ENCODE peak calls at places on chromosomes 1 and 21, in six cellular contexts. One of them, this sample, is unnamed. For H3K27me3, H3K4me1 and H3K36me3, the result is how much of the 10 kb centered on the place peaks cover.

GRCh38 chr1:193237381-193237978 is 51.1 kb upstream of the B3GALT2 start:
- DNase-seq in uterus: no peak
- DNase-seq in adrenal gland: no peak
- DNase-seq in MM.1S: no peak
- DNase-seq in aorta: no peak
- DNase-seq in esophagus squamous epithelium: no peak
- DNase-seq in this sample: no peak

GRCh38 chr1:47223174-47223920 is 8.7 kb downstream of the TAL1 start:
- DNase-seq in uterus: no peak
- DNase-seq in aorta: no peak
- DNase-seq in adrenal gland: no peak
- DNase-seq in esophagus squamous epithelium: no peak
- DNase-seq in MM.1S: no peak
- DNase-seq in this sample: no peak

GRCh38 chr1:198605426-198605825 is 33.4 kb upstream of the PTPRC start:
- DNase-seq in adrenal gland: no peak
- DNase-seq in aorta: no peak
- DNase-seq in MM.1S: no peak
- DNase-seq in esophagus squamous epithelium: no peak
- DNase-seq in uterus: no peak
- DNase-seq in this sample: no peak

GRCh38 chr1:17643861-17644703 is 104.6 kb downstream of the ARHGEF10L start:
- DNase-seq in esophagus squamous epithelium: no peak
- DNase-seq in MM.1S: no peak
- DNase-seq in adrenal gland: no peak
- DNase-seq in uterus: no peak
- DNase-seq in aorta: no peak
- DNase-seq in this sample: no peak

GRCh38 chr1:104856518-104856917 is 1106.8 kb downstream of the AMY1C start:
- DNase-seq in esophagus squamous epithelium: no peak
- DNase-seq in uterus: no peak
- DNase-seq in aorta: no peak
- DNase-seq in adrenal gland: no peak
- DNase-seq in MM.1S: no peak
- DNase-seq in this sample: no peak

GRCh38 chr21:43882952-43883492 is 18.0 kb downstream of the AGPAT3 start:
- DNase-seq in esophagus squamous epithelium: no peak
- DNase-seq in uterus: no peak
- DNase-seq in MM.1S: no peak
- DNase-seq in aorta: no peak
- DNase-seq in adrenal gland: no peak
- DNase-seq in this sample: no peak

GRCh38 chr21:42172596-42173483 is 46.1 kb upstream of the ABCG1 start:
- DNase-seq in adrenal gland: peak
- DNase-seq in esophagus squamous epithelium: no peak
- DNase-seq in MM.1S: no peak
- DNase-seq in uterus: no peak
- DNase-seq in aorta: no peak
- DNase-seq in this sample: no peak

GRCh38 chr1:230176871-230177411 is 109.9 kb downstream of the GALNT2 start:
- DNase-seq in uterus: peak
- DNase-seq in MM.1S: no peak
- DNase-seq in aorta: peak
- DNase-seq in esophagus squamous epithelium: no peak
- DNase-seq in adrenal gland: peak
- DNase-seq in this sample: no peak

GRCh38 chr1:15189692-15190321 is 36.3 kb downstream of the TMEM51 start:
- DNase-seq in MM.1S: no peak
- DNase-seq in adrenal gland: no peak
- DNase-seq in uterus: no peak
- DNase-seq in aorta: no peak
- DNase-seq in esophagus squamous epithelium: no peak
- DNase-seq in this sample: no peak

GRCh38 chr1:66589326-66589725 is 55.4 kb downstream of the SGIP1 start:
- DNase-seq in esophagus squamous epithelium: no peak
- DNase-seq in MM.1S: no peak
- DNase-seq in uterus: no peak
- DNase-seq in aorta: no peak
- DNase-seq in adrenal gland: no peak
- DNase-seq in this sample: no peak

DNA sequence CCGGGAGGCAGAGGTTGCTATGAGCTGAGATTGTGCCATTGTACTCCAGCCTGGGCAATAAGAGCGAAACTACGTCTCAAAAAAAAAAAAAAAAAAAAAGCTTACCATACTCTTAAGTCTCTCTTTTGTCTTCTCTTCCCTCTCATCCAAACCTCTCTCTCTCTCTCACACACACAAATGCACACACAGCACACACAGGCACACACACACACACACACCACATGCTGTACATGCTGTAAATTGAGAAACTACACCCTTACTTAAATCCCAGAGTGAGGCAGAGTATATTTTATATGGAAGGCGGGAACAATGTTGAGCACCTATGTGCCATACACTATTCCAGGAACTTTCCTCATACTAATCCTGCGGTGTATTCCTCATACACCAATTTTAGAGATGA is 6.5 kb downstream of the MCOLN3 start:
- DNase-seq in aorta: no peak
- DNase-seq in esophagus squamous epithelium: no peak
- DNase-seq in uterus: no peak
- DNase-seq in adrenal gland: no peak
- DNase-seq in MM.1S: no peak
- DNase-seq in this sample: no peak
- H3K27me3 ChIP-seq in aorta: under half
- H3K27me3 ChIP-seq in esophagus squamous epithelium: under half
- H3K27me3 ChIP-seq in uterus: under half
- H3K27me3 ChIP-seq in adrenal gland: under half
- H3K27me3 ChIP-seq in MM.1S: under half
- H3K27me3 ChIP-seq in this sample: under half

DNA sequence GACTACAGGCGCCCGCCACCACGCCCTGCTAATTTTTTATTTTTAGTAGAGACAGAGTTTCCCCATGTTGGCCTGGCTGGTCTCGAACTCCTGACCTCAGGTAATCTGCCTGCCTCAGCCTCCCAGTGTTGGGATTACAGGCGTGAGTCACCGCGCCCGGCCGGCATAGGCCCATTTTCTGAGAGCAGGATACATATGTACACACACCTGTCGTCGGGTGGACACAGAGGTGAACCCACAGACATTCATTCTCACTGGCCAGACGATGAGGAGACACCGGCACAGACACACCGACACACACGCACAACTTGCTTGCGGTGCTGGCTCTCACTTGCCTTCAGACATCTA is 664 bp downstream of the PTCH2 start:
- DNase-seq in uterus: no peak
- DNase-seq in esophagus squamous epithelium: no peak
- DNase-seq in aorta: no peak
- DNase-seq in adrenal gland: no peak
- DNase-seq in MM.1S: no peak
- DNase-seq in this sample: no peak
- H3K4me1 ChIP-seq in uterus: under half
- H3K4me1 ChIP-seq in esophagus squamous epithelium: under half
- H3K4me1 ChIP-seq in aorta: under half
- H3K4me1 ChIP-seq in adrenal gland: under half
- H3K4me1 ChIP-seq in MM.1S: under half
- H3K4me1 ChIP-seq in this sample: under half

GRCh38 chr1:159921700-159922498 is 3.4 kb downstream of the TAGLN2 start:
- DNase-seq in esophagus squamous epithelium: no peak
- DNase-seq in aorta: no peak
- DNase-seq in MM.1S: no peak
- DNase-seq in uterus: no peak
- DNase-seq in adrenal gland: no peak
- DNase-seq in this sample: no peak

GRCh38 chr1:159919236-159919865 is 6.0 kb downstream of the TAGLN2 start:
- DNase-seq in adrenal gland: no peak
- DNase-seq in MM.1S: no peak
- DNase-seq in uterus: no peak
- DNase-seq in esophagus squamous epithelium: no peak
- DNase-seq in aorta: no peak
- DNase-seq in this sample: no peak

GRCh38 chr1:159921251-159921650 is 4.1 kb downstream of the TAGLN2 start:
- DNase-seq in MM.1S: peak
- DNase-seq in uterus: no peak
- DNase-seq in adrenal gland: no peak
- DNase-seq in aorta: no peak
- DNase-seq in esophagus squamous epithelium: no peak
- DNase-seq in this sample: no peak

GRCh38 chr1:159920202-159920601 is 5.1 kb downstream of the TAGLN2 start:
- DNase-seq in adrenal gland: no peak
- DNase-seq in uterus: no peak
- DNase-seq in MM.1S: no peak
- DNase-seq in aorta: no peak
- DNase-seq in esophagus squamous epithelium: no peak
- DNase-seq in this sample: no peak

GRCh38 chr1:159920651-159921050 is 4.7 kb downstream of the TAGLN2 start:
- DNase-seq in aorta: no peak
- DNase-seq in adrenal gland: no peak
- DNase-seq in MM.1S: no peak
- DNase-seq in uterus: no peak
- DNase-seq in esophagus squamous epithelium: no peak
- DNase-seq in this sample: no peak
- H3K36me3 ChIP-seq in aorta: under half
- H3K36me3 ChIP-seq in adrenal gland: under half
- H3K36me3 ChIP-seq in MM.1S: under half
- H3K36me3 ChIP-seq in uterus: under half
- H3K36me3 ChIP-seq in esophagus squamous epithelium: under half
- H3K36me3 ChIP-seq in this sample: half or more

GRCh38 chr1:11545793-11546192 is 66.8 kb downstream of the DISP3 start:
- DNase-seq in aorta: no peak
- DNase-seq in esophagus squamous epithelium: no peak
- DNase-seq in MM.1S: no peak
- DNase-seq in uterus: no peak
- DNase-seq in adrenal gland: peak
- DNase-seq in this sample: no peak
- H3K27me3 ChIP-seq in aorta: under half
- H3K27me3 ChIP-seq in esophagus squamous epithelium: under half
- H3K27me3 ChIP-seq in MM.1S: half or more
- H3K27me3 ChIP-seq in uterus: under half
- H3K27me3 ChIP-seq in adrenal gland: under half
- H3K27me3 ChIP-seq in this sample: under half

GRCh38 chr1:25570798-25571521 is 27.6 kb downstream of the LDLRAP1 start:
- DNase-seq in aorta: no peak
- DNase-seq in esophagus squamous epithelium: no peak
- DNase-seq in uterus: no peak
- DNase-seq in MM.1S: no peak
- DNase-seq in adrenal gland: no peak
- DNase-seq in this sample: no peak

GRCh38 chr1:25571522-25571970 is 28.1 kb downstream of the LDLRAP1 start:
- DNase-seq in adrenal gland: no peak
- DNase-seq in esophagus squamous epithelium: no peak
- DNase-seq in uterus: no peak
- DNase-seq in MM.1S: no peak
- DNase-seq in aorta: no peak
- DNase-seq in this sample: no peak

GRCh38 chr1:25568090-25568833 is 24.9 kb downstream of the LDLRAP1 start:
- DNase-seq in uterus: peak
- DNase-seq in aorta: no peak
- DNase-seq in adrenal gland: peak
- DNase-seq in MM.1S: no peak
- DNase-seq in esophagus squamous epithelium: no peak
- DNase-seq in this sample: no peak

GRCh38 chr1:25568834-25569598 is 25.6 kb downstream of the LDLRAP1 start:
- DNase-seq in MM.1S: no peak
- DNase-seq in uterus: peak
- DNase-seq in esophagus squamous epithelium: no peak
- DNase-seq in adrenal gland: peak
- DNase-seq in aorta: no peak
- DNase-seq in this sample: peak

DNA sequence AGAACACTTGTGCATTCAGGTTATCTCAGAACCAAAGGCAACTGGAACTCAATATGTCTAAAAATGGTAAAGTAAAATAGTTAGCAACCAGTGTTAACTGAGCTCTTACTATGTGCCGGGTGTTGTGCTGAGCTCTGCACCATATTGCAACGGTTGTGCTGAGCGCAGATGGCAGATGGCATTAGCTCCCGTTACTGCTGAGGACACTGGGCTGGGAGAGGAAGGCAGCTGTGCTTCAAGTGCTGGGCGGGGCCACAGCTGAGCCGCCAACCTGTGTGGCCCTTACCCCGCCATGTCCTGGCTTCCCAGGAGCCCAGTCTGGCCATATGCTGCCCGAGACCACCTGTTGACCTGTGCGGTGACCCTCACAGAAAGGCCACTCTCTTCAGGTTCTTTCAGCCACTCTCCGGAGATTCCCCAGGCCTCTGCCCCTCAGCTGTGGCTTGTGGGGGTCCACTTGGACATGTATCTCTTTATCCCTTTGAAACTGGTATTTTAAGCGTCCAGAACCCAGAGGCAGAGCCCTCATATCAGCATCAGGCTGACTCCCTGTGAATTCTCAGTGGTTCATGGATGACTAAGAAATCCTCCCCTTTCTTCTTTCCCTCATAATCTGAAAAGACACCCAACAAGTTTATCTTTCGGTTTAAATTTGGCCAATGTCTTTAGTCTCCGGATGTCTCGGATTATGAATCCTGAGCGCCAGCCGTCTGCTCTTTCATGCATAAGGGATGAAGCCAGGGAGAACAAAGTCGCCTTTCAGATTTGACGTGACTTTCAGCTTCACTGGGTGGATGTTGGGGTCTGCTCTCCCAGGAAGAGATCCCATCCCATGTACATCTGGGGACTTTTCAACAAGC is 26.4 kb downstream of the LDLRAP1 start:
- DNase-seq in aorta: no peak
- DNase-seq in uterus: no peak
- DNase-seq in adrenal gland: no peak
- DNase-seq in esophagus squamous epithelium: no peak
- DNase-seq in MM.1S: no peak
- DNase-seq in this sample: no peak
- H3K4me1 ChIP-seq in aorta: under half
- H3K4me1 ChIP-seq in uterus: under half
- H3K4me1 ChIP-seq in adrenal gland: under half
- H3K4me1 ChIP-seq in esophagus squamous epithelium: half or more
- H3K4me1 ChIP-seq in MM.1S: under half
- H3K4me1 ChIP-seq in this sample: under half

This sample was measured in SJSA1.